ENCODE peak calls at places on chromosomes 12 and 14, in eight cellular contexts. G is T47D; W is stimulated activated CD4-positive, alpha-beta T cell treated with anti-CD3 and anti-CD28 coated beads, Interleukin-2, amount 100 ng/mL, for 24 hours; L is NCI-H510A; D is aorta; M is T-helper 2 cell; J is bronchial epithelial cell; N is H4. X is an unnamed sample.

GRCh38 chr14:100609941-100610391 is 22.7 kb upstream of the BEGAIN start:
- DNase-seq in W (no peak), M (no peak), L (no peak), D (no peak), N (no peak), J (no peak), G (no peak), X (no peak)

GRCh38 chr12:3034067-3034750 is 43.0 kb upstream of the TSPAN9 start:
- DNase-seq in L (peak), J (peak), N (peak), G (peak), D (peak), W (peak), M (no peak), X (no peak)

GRCh38 chr12:115149279-115149678 is 465.3 kb upstream of the TBX3 start:
- DNase-seq in G (no peak), M (no peak), D (no peak), J (no peak), N (peak), L (no peak), W (no peak), X (no peak)

GRCh38 chr14:37061697-37062096 is 110.7 kb downstream of the SLC25A21 start:
- DNase-seq in D (no peak), N (no peak), J (no peak), W (no peak), M (no peak), G (no peak), L (no peak), X (no peak)

GRCh38 chr12:27969011-27969900 is 3.3 kb downstream of the PTHLH start:
- DNase-seq in M (no peak), D (peak), J (no peak), G (peak), N (no peak), W (no peak), L (no peak), X (no peak)

GRCh38 chr12:12722351-12723146 is 5.4 kb downstream of the CDKN1B start:
- DNase-seq in M (no peak), J (peak), W (no peak), L (no peak), G (no peak), D (no peak), N (peak), X (no peak)

GRCh38 chr12:11136075-11136474 is 1.6 kb upstream of the TAS2R30 start:
- DNase-seq in M (no peak), J (no peak), D (no peak), L (no peak), N (no peak), W (no peak), G (no peak), X (no peak)

GRCh38 chr12:131950182-131950913 is 606 bp downstream of the EP400 start:
- DNase-seq in N (no peak), J (no peak), D (peak), M (no peak), L (no peak), W (peak), G (no peak), X (peak)

GRCh38 chr14:22752422-22752821 is 14.1 kb upstream of the OXA1L start:
- DNase-seq in M (no peak), D (no peak), W (no peak), N (no peak), G (no peak), J (no peak), L (no peak), X (no peak)

GRCh38 chr12:65171870-65172269 is 2.5 kb downstream of the LEMD3 start:
- DNase-seq in L (no peak), M (no peak), G (no peak), J (peak), D (no peak), W (no peak), N (no peak), X (no peak)

GRCh38 chr12:120721866-120722265 is 3.8 kb upstream of the ACADS start:
- DNase-seq in D (no peak), M (no peak), J (no peak), L (no peak), G (no peak), W (no peak), N (no peak), X (no peak)

GRCh38 chr14:33030406-33030805 is 91.7 kb downstream of the NPAS3 start:
- DNase-seq in D (no peak), J (no peak), W (no peak), M (no peak), N (no peak), G (no peak), L (no peak), X (no peak)

GRCh38 chr14:22666203-22666893 is 22.2 kb upstream of the OR6J1 start:
- DNase-seq in N (no peak), G (no peak), W (no peak), L (no peak), M (no peak), D (no peak), J (no peak), X (no peak)

GRCh38 chr12:39723831-39724230 is 104.2 kb upstream of the ABCD2 start:
- DNase-seq in N (peak), G (peak), L (no peak), W (no peak), D (peak), M (no peak), J (peak), X (no peak)

GRCh38 chr12:19382111-19382526 is 57.2 kb upstream of the AEBP2 start:
- DNase-seq in D (no peak), J (peak), M (no peak), G (no peak), L (no peak), W (peak), N (peak), X (peak)

GRCh38 chr14:22375321-22375930 is 213.6 kb downstream of the DAD1 start:
- DNase-seq in N (peak), J (peak), M (no peak), D (no peak), G (peak), W (no peak), L (no peak), X (no peak)

GRCh38 chr12:27583057-27583797 is 59.2 kb downstream of the PPFIBP1 start:
- DNase-seq in L (no peak), D (no peak), J (peak), M (no peak), G (no peak), N (no peak), W (no peak), X (no peak)

GRCh38 chr14:55912344-55912743 is 205.9 kb upstream of the PELI2 start:
- DNase-seq in M (no peak), N (no peak), L (no peak), J (peak), W (no peak), G (no peak), D (no peak), X (no peak)

GRCh38 chr14:31090872-31091764 is 64.9 kb upstream of the STRN3 start:
- DNase-seq in G (peak), D (no peak), N (peak), M (no peak), J (peak), L (no peak), W (no peak), X (no peak)

GRCh38 chr12:57611116-57611809 is at the start of gene ARHGEF25:
- DNase-seq in D (peak), N (no peak), W (peak), L (peak), M (no peak), J (no peak), G (peak), X (peak)

GRCh38 chr14:51139221-51139681 is 44.3 kb upstream of the TRIM9 start:
- DNase-seq in G (no peak), D (no peak), J (peak), L (no peak), M (no peak), N (peak), W (no peak), X (no peak)

GRCh38 chr12:78375461-78375860 is 489.1 kb upstream of the SYT1 start:
- DNase-seq in N (no peak), W (no peak), M (no peak), G (no peak), J (no peak), D (no peak), L (no peak), X (no peak)

GRCh38 chr14:94505206-94505605 is 4.1 kb downstream of the SERPINA12 start:
- DNase-seq in J (no peak), L (no peak), D (no peak), N (no peak), M (no peak), G (no peak), W (no peak), X (no peak)

GRCh38 chr14:34766060-34766459 is 51.7 kb upstream of the CFL2 start:
- DNase-seq in D (no peak), J (peak), L (no peak), N (no peak), W (no peak), M (no peak), G (no peak), X (no peak)

GRCh38 chr14:93086441-93087055 is 29.2 kb downstream of the ITPK1 start:
- DNase-seq in D (no peak), W (no peak), G (peak), J (peak), M (no peak), L (no peak), N (peak), X (no peak)

GRCh38 chr14:22994762-22995275 is 12.5 kb upstream of the AJUBA start:
- DNase-seq in N (peak), J (peak), L (no peak), M (no peak), D (no peak), G (no peak), W (peak), X (no peak)

GRCh38 chr12:49880756-49881390 is 22.8 kb downstream of the FAIM2 start:
- DNase-seq in N (no peak), D (peak), J (no peak), G (no peak), L (no peak), W (no peak), M (no peak), X (no peak)

GRCh38 chr12:48002773-48003218 is 1.5 kb downstream of the COL2A1 start:
- DNase-seq in N (no peak), G (peak), D (peak), M (no peak), L (peak), W (no peak), J (peak), X (no peak)

GRCh38 chr12:109779382-109779781 is 53.8 kb downstream of the TRPV4 start:
- DNase-seq in D (no peak), N (no peak), G (peak), M (no peak), L (no peak), W (no peak), J (no peak), X (no peak)

GRCh38 chr14:69660344-69661193 is 49.2 kb downstream of the SUSD6 start:
- DNase-seq in W (no peak), M (no peak), D (no peak), N (no peak), L (no peak), J (no peak), G (no peak), X (no peak)

GRCh38 chr14:74584966-74585365 is 27.1 kb downstream of the LTBP2 start:
- DNase-seq in D (peak), L (no peak), J (no peak), N (no peak), G (no peak), W (no peak), M (no peak), X (no peak)

GRCh38 chr12:6199211-6199530 is 1.0 kb upstream of the CD9 start:
- DNase-seq in D (peak), G (no peak), N (no peak), J (no peak), L (no peak), W (no peak), M (no peak), X (no peak)

GRCh38 chr12:122793685-122794106 is 19.3 kb downstream of the CCDC62 start:
- DNase-seq in W (no peak), M (no peak), J (peak), N (peak), G (peak), L (peak), D (no peak), X (no peak)

GRCh38 chr12:106436183-106436582 is 78.6 kb downstream of the POLR3B start:
- DNase-seq in D (no peak), N (peak), J (peak), G (no peak), L (no peak), M (no peak), W (no peak), X (no peak)

X was measured in T-helper 9 cell.